ENCODE peak calls at places on chromosomes 16 and 17, in six cellular contexts. One of them, this sample, is unnamed.

GRCh38 chr17:64159051-64159590 is 29.2 kb upstream of the ERN1 start:
- DNase-seq in anterior cingulate cortex: no peak
- DNase-seq in amniotic stem cell: no peak
- DNase-seq in RCC 7860: no peak
- DNase-seq in EL: no peak
- DNase-seq in naive B cell: no peak
- DNase-seq in this sample: no peak

GRCh38 chr16:56041556-56042140 is 149.6 kb upstream of the GNAO1 start:
- DNase-seq in amniotic stem cell: no peak
- DNase-seq in anterior cingulate cortex: peak; percentile 3
- DNase-seq in EL: peak; percentile 6
- DNase-seq in RCC 7860: no peak
- DNase-seq in naive B cell: no peak
- DNase-seq in this sample: no peak

GRCh38 chr17:49779730-49780220 is 8.7 kb upstream of the KAT7 start:
- DNase-seq in naive B cell: no peak
- DNase-seq in EL: peak; percentile 71
- DNase-seq in amniotic stem cell: peak; percentile 40
- DNase-seq in RCC 7860: peak; percentile 53
- DNase-seq in anterior cingulate cortex: peak; percentile 14
- DNase-seq in this sample: no peak

GRCh38 chr17:27607692-27608091 is 23.3 kb upstream of the LGALS9 start:
- DNase-seq in naive B cell: no peak
- DNase-seq in RCC 7860: no peak
- DNase-seq in amniotic stem cell: no peak
- DNase-seq in EL: no peak
- DNase-seq in anterior cingulate cortex: no peak
- DNase-seq in this sample: no peak

GRCh38 chr16:81945665-81946064 is 65.6 kb downstream of the SDR42E1 start:
- DNase-seq in EL: peak; percentile 33
- DNase-seq in anterior cingulate cortex: no peak
- DNase-seq in amniotic stem cell: no peak
- DNase-seq in RCC 7860: no peak
- DNase-seq in naive B cell: no peak
- DNase-seq in this sample: no peak

GRCh38 chr17:81735181-81736102 is 23.4 kb downstream of the SLC25A10 start:
- DNase-seq in anterior cingulate cortex: no peak
- DNase-seq in naive B cell: peak; percentile 34
- DNase-seq in EL: peak; percentile 56
- DNase-seq in RCC 7860: peak; percentile 63
- DNase-seq in amniotic stem cell: no peak
- DNase-seq in this sample: no peak

GRCh38 chr17:63516910-63517824 is 6.0 kb upstream of the KCNH6 start:
- DNase-seq in RCC 7860: peak; percentile 98
- DNase-seq in amniotic stem cell: no peak
- DNase-seq in anterior cingulate cortex: no peak
- DNase-seq in naive B cell: no peak
- DNase-seq in EL: peak; percentile 80
- DNase-seq in this sample: no peak

GRCh38 chr17:79742951-79743476 is 12.3 kb downstream of the ENPP7 start:
- DNase-seq in amniotic stem cell: no peak
- DNase-seq in RCC 7860: no peak
- DNase-seq in anterior cingulate cortex: no peak
- DNase-seq in naive B cell: no peak
- DNase-seq in EL: no peak
- DNase-seq in this sample: no peak

GRCh38 chr17:36689089-36689667 is 87.8 kb downstream of the MRM1 start:
- DNase-seq in naive B cell: no peak
- DNase-seq in RCC 7860: no peak
- DNase-seq in EL: no peak
- DNase-seq in anterior cingulate cortex: no peak
- DNase-seq in amniotic stem cell: no peak
- DNase-seq in this sample: no peak

GRCh38 chr17:57086069-57086930 is 1.3 kb downstream of the AKAP1 start:
- DNase-seq in amniotic stem cell: no peak
- DNase-seq in EL: peak; percentile 49
- DNase-seq in naive B cell: peak; percentile 11
- DNase-seq in RCC 7860: no peak
- DNase-seq in anterior cingulate cortex: no peak
- DNase-seq in this sample: no peak

GRCh38 chr17:48589831-48590602 is at the start of gene HOXB3:
- DNase-seq in RCC 7860: no peak
- DNase-seq in amniotic stem cell: no peak
- DNase-seq in naive B cell: no peak
- DNase-seq in anterior cingulate cortex: no peak
- DNase-seq in EL: no peak
- DNase-seq in this sample: no peak

GRCh38 chr16:74275031-74275636 is 21.5 kb upstream of the PSMD7 start:
- DNase-seq in RCC 7860: peak; percentile 10
- DNase-seq in EL: peak; percentile 15
- DNase-seq in amniotic stem cell: no peak
- DNase-seq in naive B cell: no peak
- DNase-seq in anterior cingulate cortex: no peak
- DNase-seq in this sample: no peak

GRCh38 chr17:32275060-32276042 is 9.7 kb downstream of the RHBDL3 start:
- DNase-seq in naive B cell: no peak
- DNase-seq in RCC 7860: peak; percentile 76
- DNase-seq in EL: peak; percentile 97
- DNase-seq in amniotic stem cell: peak; percentile 90
- DNase-seq in anterior cingulate cortex: no peak
- DNase-seq in this sample: peak; percentile 47

GRCh38 chr17:78494961-78495330 is 82.2 kb downstream of the DNAH17 start:
- DNase-seq in amniotic stem cell: no peak
- DNase-seq in EL: no peak
- DNase-seq in RCC 7860: no peak
- DNase-seq in anterior cingulate cortex: no peak
- DNase-seq in naive B cell: no peak
- DNase-seq in this sample: no peak

GRCh38 chr17:80504671-80505413 is 28.4 kb upstream of the NPTX1 start:
- DNase-seq in amniotic stem cell: peak; percentile 17
- DNase-seq in naive B cell: no peak
- DNase-seq in EL: peak; percentile 81
- DNase-seq in RCC 7860: peak; percentile 33
- DNase-seq in anterior cingulate cortex: no peak
- DNase-seq in this sample: peak; percentile 30

GRCh38 chr17:16906670-16907069 is 65.2 kb downstream of the TNFRSF13B start:
- DNase-seq in naive B cell: no peak
- DNase-seq in RCC 7860: no peak
- DNase-seq in amniotic stem cell: no peak
- DNase-seq in anterior cingulate cortex: no peak
- DNase-seq in EL: peak; percentile 28
- DNase-seq in this sample: no peak